ENCODE peak calls at places on chromosomes 1 and 21, in ten cellular contexts. H, S, O, C, F, P, R, U, T and G are unnamed samples.

GRCh38 chr1:192696082-192696481 is 60.1 kb downstream of the RGS13 start:
- DNase-seq in H (no peak), S (no peak), O (no peak), C (no peak), F (no peak), P (no peak), R (no peak), U (no peak), T (no peak), G (no peak)

GRCh38 chr1:109238382-109238781 is 11.0 kb upstream of the CELSR2 start:
- DNase-seq in H (no peak), S (no peak), O (no peak), C (no peak), F (no peak), P (no peak), R (no peak), U (no peak), T (no peak), G (no peak)

GRCh38 chr21:29305068-29305467 is 6.3 kb downstream of the BACH1 start:
- DNase-seq in H (no peak), S (no peak), O (no peak), C (no peak), F (no peak), P (no peak), R (peak; percentile 41), U (no peak), T (no peak), G (no peak)

GRCh38 chr1:145719230-145720079 is at the start of gene CD160:
- DNase-seq in H (no peak), S (no peak), O (no peak), C (no peak), F (no peak), P (no peak), R (no peak), U (no peak), T (no peak), G (no peak)

GRCh38 chr1:205811660-205812059 is 1.3 kb downstream of the SLC41A1 start:
- DNase-seq in H (peak; percentile 35), S (no peak), O (no peak), C (no peak), F (no peak), P (no peak), R (peak; percentile 78), U (no peak), T (no peak), G (no peak)

GRCh38 chr1:25247829-25248754 is 838 bp upstream of the RSRP1 start:
- DNase-seq in H (no peak), S (no peak), O (no peak), C (no peak), F (no peak), P (no peak), R (no peak), U (no peak), T (peak; percentile 87), G (no peak)

GRCh38 chr1:30654188-30654587 is 69.2 kb downstream of the MATN1 start:
- DNase-seq in H (no peak), S (no peak), O (no peak), C (no peak), F (no peak), P (no peak), R (no peak), U (no peak), T (no peak), G (no peak)

GRCh38 chr1:64092851-64093371 is 110.5 kb upstream of the UBE2U start:
- DNase-seq in H (no peak), S (no peak), O (no peak), C (no peak), F (no peak), P (no peak), R (no peak), U (no peak), T (no peak), G (no peak)

GRCh38 chr21:15455819-15456462 is 273.8 kb upstream of the USP25 start:
- DNase-seq in H (no peak), S (no peak), O (no peak), C (no peak), F (no peak), P (no peak), R (no peak), U (no peak), T (no peak), G (no peak)

GRCh38 chr1:13749543-13750307 is 49.7 kb downstream of the PRDM2 start:
- DNase-seq in H (peak; percentile 75), S (no peak), O (no peak), C (no peak), F (peak; percentile 37), P (peak; percentile 69), R (peak; percentile 71), U (no peak), T (no peak), G (no peak)

GRCh38 chr1:21851430-21852250 is 39.6 kb downstream of the LDLRAD2 start:
- DNase-seq in H (no peak), S (no peak), O (no peak), C (no peak), F (no peak), P (no peak), R (no peak), U (no peak), T (no peak), G (no peak)

GRCh38 chr21:46100426-46100825 is 2.5 kb downstream of the COL6A2 start:
- DNase-seq in H (peak; percentile 14), S (no peak), O (no peak), C (no peak), F (no peak), P (no peak), R (no peak), U (no peak), T (no peak), G (peak; percentile 26)

GRCh38 chr1:8134546-8135235 is 108.6 kb upstream of the ERRFI1 start:
- DNase-seq in H (no peak), S (no peak), O (no peak), C (no peak), F (no peak), P (no peak), R (no peak), U (no peak), T (no peak), G (no peak)

GRCh38 chr1:153260980-153261792 is 1.7 kb downstream of the LORICRIN start:
- DNase-seq in H (peak; percentile 68), S (no peak), O (no peak), C (peak; percentile 26), F (peak; percentile 7), P (no peak), R (peak; percentile 20), U (no peak), T (no peak), G (no peak)

GRCh38 chr1:56255516-56256181 is 323.7 kb downstream of the PLPP3 start:
- DNase-seq in H (peak; percentile 48), S (no peak), O (no peak), C (no peak), F (no peak), P (no peak), R (peak; percentile 41), U (no peak), T (no peak), G (no peak)

GRCh38 chr21:28464095-28464494 is 528.6 kb downstream of the LTN1 start:
- DNase-seq in H (no peak), S (no peak), O (no peak), C (no peak), F (no peak), P (no peak), R (no peak), U (no peak), T (no peak), G (no peak)

GRCh38 chr1:111332190-111332589 is 41.5 kb downstream of the CHIA start:
- DNase-seq in H (no peak), S (no peak), O (no peak), C (no peak), F (no peak), P (peak; percentile 53), R (no peak), U (no peak), T (no peak), G (no peak)

GRCh38 chr1:2956571-2956970 is 64.7 kb upstream of the ACTRT2 start:
- DNase-seq in H (no peak), S (no peak), O (no peak), C (no peak), F (no peak), P (no peak), R (no peak), U (no peak), T (peak; percentile 47), G (no peak)

GRCh38 chr21:38661296-38662223 is 144.2 kb upstream of the ETS2 start:
- DNase-seq in H (peak; percentile 40), S (no peak), O (no peak), C (no peak), F (no peak), P (peak; percentile 6), R (peak; percentile 18), U (peak; percentile 21), T (no peak), G (no peak)

GRCh38 chr1:147504801-147505303 is 36.4 kb upstream of the BCL9 start:
- DNase-seq in H (peak; percentile 64), S (no peak), O (no peak), C (no peak), F (no peak), P (no peak), R (no peak), U (peak; percentile 55), T (no peak), G (no peak)

GRCh38 chr1:40948741-40949528 is 30.6 kb upstream of the CTPS1 start:
- DNase-seq in H (no peak), S (no peak), O (peak; percentile 94), C (no peak), F (peak; percentile 31), P (peak; percentile 12), R (peak; percentile 45), U (peak; percentile 70), T (peak; percentile 18), G (peak; percentile 85)